ENCODE peak calls at places on chromosomes 2 and 18, in four cellular contexts. One of them, this sample, is unnamed.

GRCh38 chr18:48802543-48803428 is 148.0 kb downstream of the SMAD7 start:
- DNase-seq in foreskin fibroblast: no peak
- DNase-seq in GM04504: no peak
- DNase-seq in SW480: no peak
- DNase-seq in this sample: no peak

GRCh38 chr2:217919781-217920351 is 82.9 kb downstream of the TNS1 start:
- DNase-seq in SW480: no peak
- DNase-seq in foreskin fibroblast: peak; percentile 59
- DNase-seq in GM04504: peak; percentile 63
- DNase-seq in this sample: no peak

GRCh38 chr2:127094509-127095366 is 12.2 kb downstream of the BIN1 start:
- DNase-seq in SW480: peak; percentile 59
- DNase-seq in GM04504: no peak
- DNase-seq in foreskin fibroblast: no peak
- DNase-seq in this sample: no peak

GRCh38 chr2:57981369-57981768 is 65.2 kb upstream of the VRK2 start:
- DNase-seq in SW480: no peak
- DNase-seq in foreskin fibroblast: peak; percentile 54
- DNase-seq in GM04504: peak; percentile 45
- DNase-seq in this sample: peak; percentile 93

GRCh38 chr2:210323003-210323402 is 8.0 kb upstream of the MYL1 start:
- DNase-seq in SW480: no peak
- DNase-seq in GM04504: no peak
- DNase-seq in foreskin fibroblast: no peak
- DNase-seq in this sample: no peak

GRCh38 chr2:85326406-85326945 is 1.3 kb downstream of the TGOLN2 start:
- DNase-seq in SW480: no peak
- DNase-seq in foreskin fibroblast: no peak
- DNase-seq in GM04504: no peak
- DNase-seq in this sample: no peak

GRCh38 chr18:69596345-69596744 is 195.7 kb downstream of the DOK6 start:
- DNase-seq in SW480: no peak
- DNase-seq in GM04504: no peak
- DNase-seq in foreskin fibroblast: no peak
- DNase-seq in this sample: no peak

GRCh38 chr2:162435676-162436075 is 91.7 kb downstream of the GCA start:
- DNase-seq in SW480: peak; percentile 17
- DNase-seq in GM04504: no peak
- DNase-seq in foreskin fibroblast: no peak
- DNase-seq in this sample: no peak

GRCh38 chr2:120436885-120437603 is 91.1 kb downstream of the INHBB start:
- DNase-seq in SW480: peak; percentile 82
- DNase-seq in foreskin fibroblast: no peak
- DNase-seq in GM04504: no peak
- DNase-seq in this sample: no peak

GRCh38 chr2:238855891-238856580 is 8.2 kb downstream of the TWIST2 start:
- DNase-seq in foreskin fibroblast: no peak
- DNase-seq in SW480: no peak
- DNase-seq in GM04504: no peak
- DNase-seq in this sample: no peak

GRCh38 chr2:160510617-160511016 is 17.0 kb upstream of the RBMS1 start:
- DNase-seq in foreskin fibroblast: no peak
- DNase-seq in GM04504: no peak
- DNase-seq in SW480: no peak
- DNase-seq in this sample: no peak

GRCh38 chr2:13616059-13616458 is 899.3 kb downstream of the TRIB2 start:
- DNase-seq in SW480: no peak
- DNase-seq in foreskin fibroblast: no peak
- DNase-seq in GM04504: no peak
- DNase-seq in this sample: no peak

GRCh38 chr2:130896813-130897212 is 60.1 kb downstream of the ARHGEF4 start:
- DNase-seq in GM04504: no peak
- DNase-seq in foreskin fibroblast: no peak
- DNase-seq in SW480: no peak
- DNase-seq in this sample: no peak

GRCh38 chr2:231001036-231001435 is 5.1 kb downstream of the SPATA3 start:
- DNase-seq in SW480: no peak
- DNase-seq in GM04504: no peak
- DNase-seq in foreskin fibroblast: no peak
- DNase-seq in this sample: no peak

GRCh38 chr2:32484907-32485306 is 128.1 kb downstream of the BIRC6 start:
- DNase-seq in GM04504: peak; percentile 90
- DNase-seq in foreskin fibroblast: peak; percentile 89
- DNase-seq in SW480: peak; percentile 59
- DNase-seq in this sample: peak; percentile 91